ENCODE peak calls at places on chromosomes 7 and 10, in five cellular contexts. B is neuronal stem cell, E is IMR-90, G is H1, L is mesenchymal stem cell. Z is an unnamed sample.

GRCh38 chr10:86698207-86698940 is 30.1 kb downstream of the LDB3 start:
- DNase-seq in B (no peak), E (no peak), G (no peak), L (no peak), Z (no peak)

GRCh38 chr10:99533496-99534455 is 1.0 kb downstream of the NKX2-3 start:
- DNase-seq in B (no peak), E (no peak), G (no peak), L (no peak), Z (peak; percentile 30)

GRCh38 chr7:100157334-100158228 is 942 bp downstream of the TRAPPC14 start:
- DNase-seq in B (no peak), E (peak; percentile 64), G (no peak), L (peak; percentile 82), Z (peak; percentile 62)

GRCh38 chr10:69087600-69088470 is at the start of gene SRGN:
- DNase-seq in B (no peak), E (peak; percentile 62), G (no peak), L (no peak), Z (no peak)

GRCh38 chr7:30548762-30549344 is 44.2 kb upstream of the GGCT start:
- DNase-seq in B (peak; percentile 73), E (peak; percentile 73), G (no peak), L (peak; percentile 77), Z (peak; percentile 78)

GRCh38 chr7:139620676-139621344 is 97.3 kb downstream of the CLEC2L start:
- DNase-seq in B (no peak), E (peak; percentile 21), G (no peak), L (peak; percentile 22), Z (peak; percentile 74)

GRCh38 chr10:6843477-6843876 is 263.4 kb upstream of the PRKCQ start:
- DNase-seq in B (no peak), E (no peak), G (no peak), L (no peak), Z (no peak)

GRCh38 chr10:14860782-14861181 is 17.9 kb upstream of the SUV39H2 start:
- DNase-seq in B (no peak), E (no peak), G (no peak), L (no peak), Z (no peak)

GRCh38 chr10:101580486-101581399 is 7.3 kb downstream of the POLL start:
- DNase-seq in B (no peak), E (no peak), G (no peak), L (no peak), Z (no peak)

GRCh38 chr7:2821842-2822507 is 22.1 kb downstream of the GNA12 start:
- DNase-seq in B (no peak), E (peak; percentile 91), G (no peak), L (peak; percentile 88), Z (no peak)

GRCh38 chr7:129470411-129470810 is 31.9 kb upstream of the SMKR1 start:
- DNase-seq in B (no peak), E (no peak), G (no peak), L (no peak), Z (no peak)

GRCh38 chr7:128390871-128391565 is 18.8 kb downstream of the IMPDH1 start:
- DNase-seq in B (no peak), E (no peak), G (no peak), L (no peak), Z (no peak)

GRCh38 chr10:80457554-80458262 is 3.6 kb downstream of the TSPAN14 start:
- DNase-seq in B (no peak), E (no peak), G (no peak), L (no peak), Z (peak; percentile 69)

GRCh38 chr7:84043661-84044191 is 150.9 kb downstream of the SEMA3A start:
- DNase-seq in B (no peak), E (no peak), G (no peak), L (no peak), Z (no peak)

GRCh38 chr7:4842302-4843064 is 19.3 kb downstream of the PAPOLB start:
- DNase-seq in B (no peak), E (peak; percentile 13), G (no peak), L (peak; percentile 35), Z (no peak)

GRCh38 chr10:104301907-104302690 is 33.1 kb downstream of the GSTO2 start:
- DNase-seq in B (no peak), E (peak; percentile 40), G (no peak), L (no peak), Z (no peak)

GRCh38 chr7:138784692-138785091 is 13.1 kb upstream of the TMEM213 start:
- DNase-seq in B (no peak), E (no peak), G (no peak), L (no peak), Z (no peak)

GRCh38 chr7:16430133-16430532 is 8.8 kb upstream of the CRPPA start:
- DNase-seq in B (no peak), E (peak; percentile 20), G (no peak), L (no peak), Z (no peak)

GRCh38 chr7:15555385-15555859 is 6.4 kb downstream of the AGMO start:
- DNase-seq in B (no peak), E (peak; percentile 23), G (no peak), L (peak; percentile 15), Z (no peak)

GRCh38 chr10:6052247-6053221 is 9.6 kb downstream of the IL2RA start:
- DNase-seq in B (no peak), E (no peak), G (no peak), L (no peak), Z (no peak)

GRCh38 chr10:95279042-95279820 is 11.6 kb downstream of the PDLIM1 start:
- DNase-seq in B (no peak), E (peak; percentile 81), G (no peak), L (peak; percentile 78), Z (no peak)

GRCh38 chr7:138029126-138029525 is 27.2 kb upstream of the CREB3L2 start:
- DNase-seq in B (no peak), E (no peak), G (no peak), L (no peak), Z (no peak)

GRCh38 chr10:1752153-1752552 is 14.8 kb upstream of the ADARB2 start:
- DNase-seq in B (no peak), E (no peak), G (no peak), L (no peak), Z (no peak)

GRCh38 chr10:17009228-17009700 is 120.3 kb downstream of the CUBN start:
- DNase-seq in B (no peak), E (peak; percentile 80), G (no peak), L (peak; percentile 95), Z (no peak)

GRCh38 chr7:142957723-142958122 is 4.4 kb downstream of the KEL start:
- DNase-seq in B (no peak), E (no peak), G (no peak), L (no peak), Z (no peak)

GRCh38 chr10:122445469-122445868 is 9.0 kb upstream of the ARMS2 start:
- DNase-seq in B (no peak), E (peak; percentile 26), G (no peak), L (no peak), Z (no peak)

GRCh38 chr7:55255501-55256445 is 109.4 kb upstream of the LANCL2 start:
- DNase-seq in B (peak; percentile 76), E (peak; percentile 68), G (peak; percentile 46), L (peak; percentile 79), Z (peak; percentile 78)

GRCh38 chr10:118793545-118793944 is 38.8 kb upstream of the CACUL1 start:
- DNase-seq in B (no peak), E (no peak), G (no peak), L (no peak), Z (no peak)

GRCh38 chr7:1706721-1707613 is 36.9 kb downstream of the ELFN1 start:
- DNase-seq in B (no peak), E (no peak), G (no peak), L (no peak), Z (no peak)

GRCh38 chr10:104260775-104261115 is 6.1 kb downstream of the GSTO1 start:
- DNase-seq in B (no peak), E (peak; percentile 81), G (no peak), L (peak; percentile 86), Z (no peak)

GRCh38 chr10:124719213-124719851 is 24.8 kb downstream of the FAM53B start:
- DNase-seq in B (no peak), E (peak; percentile 52), G (no peak), L (no peak), Z (no peak)

GRCh38 chr10:72461085-72461484 is 106.4 kb upstream of the DNAJB12 start:
- DNase-seq in B (no peak), E (no peak), G (no peak), L (no peak), Z (no peak)

GRCh38 chr7:111951027-111951426 is 255.2 kb downstream of the DOCK4 start:
- DNase-seq in B (no peak), E (no peak), G (no peak), L (no peak), Z (no peak)

GRCh38 chr7:47227762-47228177 is 354.1 kb downstream of the TNS3 start:
- DNase-seq in B (no peak), E (peak; percentile 79), G (no peak), L (peak; percentile 98), Z (no peak)

GRCh38 chr7:82183633-82184032 is 259.9 kb downstream of the CACNA2D1 start:
- DNase-seq in B (no peak), E (peak; percentile 87), G (no peak), L (peak; percentile 9), Z (no peak)

GRCh38 chr10:86440874-86441838 is 74.6 kb upstream of the GRID1 start:
- DNase-seq in B (no peak), E (peak; percentile 91), G (no peak), L (peak; percentile 94), Z (no peak)

GRCh38 chr10:89414879-89415821 is 782 bp downstream of the IFIT5 start:
- DNase-seq in B (peak; percentile 33), E (peak; percentile 32), G (no peak), L (peak; percentile 76), Z (peak; percentile 56)

GRCh38 chr10:18988338-18988737 is 60.3 kb upstream of the MALRD1 start:
- DNase-seq in B (no peak), E (no peak), G (no peak), L (no peak), Z (no peak)

GRCh38 chr10:18980084-18980629 is 68.4 kb upstream of the MALRD1 start:
- DNase-seq in B (no peak), E (no peak), G (no peak), L (no peak), Z (no peak)

GRCh38 chr10:18984531-18984930 is 64.1 kb upstream of the MALRD1 start:
- DNase-seq in B (no peak), E (peak; percentile 27), G (no peak), L (no peak), Z (no peak)
- H3K4me2 ChIP-seq in B (no peak overlapping the region), E (peak overlapping the region; percentile 89), G (no peak overlapping the region), L (no peak overlapping the region), Z (no peak overlapping the region)

DNA sequence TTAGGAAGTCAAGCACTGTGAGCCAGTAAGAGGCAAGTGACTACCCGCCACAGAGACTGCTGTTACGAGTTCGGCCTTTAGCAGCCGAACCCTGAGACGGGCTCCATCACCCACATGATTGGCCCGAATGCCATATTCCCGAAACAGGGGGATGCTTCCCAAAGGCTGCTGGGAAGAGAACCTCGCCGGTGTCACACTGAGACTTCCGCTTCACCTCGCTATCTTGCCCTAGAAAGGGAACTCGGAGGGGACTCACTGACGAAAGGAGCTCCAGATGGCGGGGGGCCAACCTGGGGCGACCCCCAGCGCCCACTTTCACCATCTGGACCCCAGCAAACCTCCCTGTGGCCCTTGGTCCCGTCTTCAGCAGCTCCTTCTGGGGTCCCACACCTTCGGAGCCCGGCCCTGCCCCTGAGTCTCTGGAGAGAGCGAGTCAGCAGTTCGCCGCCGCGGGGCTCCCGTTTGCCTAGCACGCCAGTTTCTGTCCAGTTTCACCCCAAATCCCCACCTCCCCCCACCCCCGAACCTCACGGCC is 547 bp downstream of the HPS1 start:
- DNase-seq in B (peak; percentile 30), E (peak; percentile 21), G (no peak), L (peak; percentile 40), Z (peak; percentile 45)
- H2BK15ac ChIP-seq in B (no peak overlapping the region), E (no peak overlapping the region), G (no peak overlapping the region), L (no peak overlapping the region), Z (no peak overlapping the region)

GRCh38 chr10:121187375-121187774 is 336.2 kb downstream of the WDR11 start:
- DNase-seq in B (no peak), E (no peak), G (no peak), L (no peak), Z (no peak)
- H4K91ac ChIP-seq in B (no peak overlapping the region), E (no peak overlapping the region), G (no peak overlapping the region), L (no peak overlapping the region), Z (no peak overlapping the region)

GRCh38 chr10:63257784-63258183 is 124.7 kb downstream of the NRBF2 start:
- DNase-seq in B (no peak), E (no peak), G (no peak), L (no peak), Z (no peak)
- H3K4me2 ChIP-seq in B (no peak overlapping the region), E (no peak overlapping the region), G (no peak overlapping the region), L (no peak overlapping the region), Z (no peak overlapping the region)